ENCODE peak calls at places on chromosomes 6 and 20, in six cellular contexts. Z is AG20443; L is right cardiac atrium; B is effector CD8-positive, alpha-beta T cell; V is effector CD4-positive, alpha-beta T cell; F is mesenchymal stem cell. A is an unnamed sample.

GRCh38 chr20:55095745-55096450 is 620.5 kb downstream of the DOK5 start:
- DNase-seq in Z (no peak), L (no peak), B (no peak), V (no peak), F (no peak), A (no peak)

GRCh38 chr20:10469599-10469998 is 34.5 kb downstream of the SLX4IP start:
- DNase-seq in Z (peak; percentile 73), L (no peak), B (no peak), V (no peak), F (peak; percentile 90), A (no peak)

GRCh38 chr6:45458672-45459071 is 80.9 kb upstream of the SUPT3H start:
- DNase-seq in Z (no peak), L (no peak), B (no peak), V (no peak), F (peak; percentile 59), A (no peak)

GRCh38 chr6:144768676-144769599 is 483.8 kb downstream of the UTRN start:
- DNase-seq in Z (peak; percentile 12), L (no peak), B (no peak), V (no peak), F (no peak), A (no peak)

GRCh38 chr20:51660741-51661608 is 107.2 kb downstream of the ATP9A start:
- DNase-seq in Z (peak; percentile 85), L (no peak), B (no peak), V (no peak), F (peak; percentile 51), A (no peak)

GRCh38 chr20:56222945-56223344 is 25.6 kb upstream of the MC3R start:
- DNase-seq in Z (no peak), L (no peak), B (no peak), V (no peak), F (no peak), A (no peak)

GRCh38 chr6:17504005-17504404 is 96.1 kb upstream of the FAM8A1 start:
- DNase-seq in Z (no peak), L (no peak), B (no peak), V (no peak), F (no peak), A (no peak)

GRCh38 chr6:87139236-87139635 is 16.1 kb upstream of the ZNF292 start:
- DNase-seq in Z (peak; percentile 69), L (no peak), B (peak; percentile 10), V (peak; percentile 50), F (peak; percentile 61), A (peak; percentile 26)

GRCh38 chr20:32742322-32743236 is 688 bp downstream of the COMMD7 start:
- DNase-seq in Z (no peak), L (peak; percentile 49), B (no peak), V (peak; percentile 3), F (no peak), A (no peak)

GRCh38 chr6:135159531-135159930 is 21.6 kb upstream of the MYB start:
- DNase-seq in Z (no peak), L (no peak), B (no peak), V (no peak), F (no peak), A (no peak)

GRCh38 chr20:24862606-24863005 is 86.5 kb upstream of the CST7 start:
- DNase-seq in Z (no peak), L (no peak), B (no peak), V (no peak), F (no peak), A (no peak)

GRCh38 chr6:153436346-153436745 is 305.3 kb upstream of the RGS17 start:
- DNase-seq in Z (no peak), L (no peak), B (no peak), V (no peak), F (no peak), A (no peak)

GRCh38 chr6:72554761-72555221 is 67.1 kb upstream of the KCNQ5 start:
- DNase-seq in Z (peak; percentile 30), L (no peak), B (no peak), V (no peak), F (no peak), A (no peak)

GRCh38 chr20:19993937-19994667 is 23.1 kb upstream of the NAA20 start:
- DNase-seq in Z (peak; percentile 45), L (peak; percentile 61), B (no peak), V (no peak), F (peak; percentile 84), A (no peak)

GRCh38 chr6:22401206-22401605 is 104.4 kb upstream of the PRL start:
- DNase-seq in Z (peak; percentile 19), L (no peak), B (no peak), V (no peak), F (peak; percentile 44), A (no peak)

GRCh38 chr20:35893942-35894341 is 60.4 kb downstream of the SCAND1 start:
- DNase-seq in Z (no peak), L (no peak), B (no peak), V (no peak), F (no peak), A (no peak)

GRCh38 chr6:170212051-170212756 is 78.7 kb downstream of the DLL1 start:
- DNase-seq in Z (no peak), L (peak; percentile 38), B (no peak), V (no peak), F (no peak), A (no peak)

GRCh38 chr6:139153876-139154275 is 19.0 kb downstream of the HECA start:
- DNase-seq in Z (peak; percentile 38), L (no peak), B (no peak), V (no peak), F (peak; percentile 29), A (no peak)

GRCh38 chr20:41380551-41381262 is 14.1 kb upstream of the EMILIN3 start:
- DNase-seq in Z (no peak), L (no peak), B (no peak), V (no peak), F (no peak), A (no peak)

GRCh38 chr6:147156218-147156617 is 48.0 kb upstream of the STXBP5 start:
- DNase-seq in Z (no peak), L (no peak), B (no peak), V (no peak), F (no peak), A (no peak)

GRCh38 chr6:168877821-168878282 is 375.8 kb downstream of the THBS2 start:
- DNase-seq in Z (peak; percentile 53), L (no peak), B (no peak), V (no peak), F (no peak), A (no peak)

GRCh38 chr6:9494864-9495263 is 920.0 kb downstream of the TFAP2A start:
- DNase-seq in Z (peak; percentile 43), L (no peak), B (no peak), V (no peak), F (no peak), A (no peak)

GRCh38 chr6:53752440-53752839 is 42.4 kb upstream of the LRRC1 start:
- DNase-seq in Z (no peak), L (no peak), B (no peak), V (no peak), F (no peak), A (no peak)

GRCh38 chr6:3372184-3372846 is 84.5 kb downstream of the SLC22A23 start:
- DNase-seq in Z (no peak), L (no peak), B (no peak), V (no peak), F (no peak), A (no peak)

GRCh38 chr6:150198532-150198931 is 55.7 kb downstream of the PPP1R14C start:
- DNase-seq in Z (no peak), L (no peak), B (no peak), V (no peak), F (no peak), A (no peak)

GRCh38 chr20:63329331-63330083 is 31.6 kb downstream of the CHRNA4 start:
- DNase-seq in Z (no peak), L (peak; percentile 23), B (no peak), V (no peak), F (no peak), A (no peak)

GRCh38 chr20:57563522-57563921 is 2.6 kb downstream of the PCK1 start:
- DNase-seq in Z (no peak), L (no peak), B (no peak), V (no peak), F (no peak), A (no peak)

GRCh38 chr6:170437719-170438401 is 115.2 kb downstream of the PSMB1 start:
- DNase-seq in Z (peak; percentile 38), L (no peak), B (no peak), V (no peak), F (peak; percentile 36), A (no peak)

GRCh38 chr20:17843246-17844132 is 125.1 kb downstream of the SNX5 start:
- DNase-seq in Z (peak; percentile 89), L (peak; percentile 84), B (no peak), V (no peak), F (peak; percentile 90), A (no peak)

GRCh38 chr6:168703970-168704369 is 263.0 kb downstream of the SMOC2 start:
- DNase-seq in Z (no peak), L (no peak), B (no peak), V (no peak), F (no peak), A (no peak)

GRCh38 chr6:106643061-106643460 is 13.7 kb downstream of the QRSL1 start:
- DNase-seq in Z (no peak), L (no peak), B (no peak), V (no peak), F (no peak), A (no peak)

GRCh38 chr20:35564905-35565304 is 23.0 kb downstream of the ERGIC3 start:
- DNase-seq in Z (no peak), L (no peak), B (no peak), V (no peak), F (no peak), A (no peak)

GRCh38 chr6:3176562-3177355 is 19.4 kb upstream of the TUBB2A start:
- DNase-seq in Z (peak; percentile 85), L (no peak), B (no peak), V (no peak), F (peak; percentile 95), A (no peak)

GRCh38 chr6:17054647-17055046 is 47.2 kb upstream of the STMND1 start:
- DNase-seq in Z (no peak), L (no peak), B (no peak), V (no peak), F (no peak), A (no peak)

GRCh38 chr6:2165216-2165725 is 80.1 kb downstream of the GMDS start:
- DNase-seq in Z (no peak), L (no peak), B (no peak), V (no peak), F (no peak), A (no peak)

GRCh38 chr20:49989234-49990065 is 6.7 kb downstream of the SNAI1 start:
- DNase-seq in Z (peak; percentile 83), L (peak; percentile 84), B (no peak), V (no peak), F (peak; percentile 91), A (no peak)

GRCh38 chr6:110180228-110181008 is at the start of gene CDC40:
- DNase-seq in Z (peak; percentile 63), L (peak; percentile 81), B (peak; percentile 53), V (peak; percentile 56), F (no peak), A (peak; percentile 38)

GRCh38 chr6:135146160-135146920 is 34.8 kb upstream of the MYB start:
- DNase-seq in Z (no peak), L (no peak), B (no peak), V (no peak), F (peak; percentile 54), A (no peak)

GRCh38 chr20:2865101-2865500 is 8.2 kb upstream of the PTPRA start:
- DNase-seq in Z (no peak), L (no peak), B (no peak), V (no peak), F (no peak), A (no peak)